ENCODE peak calls at places on chromosomes 3 and 15, in eight cellular contexts. K is NCI-H524 treated with DMSO at 0.1 percent for 48 hours; W is lung; G is ELR; B is activated CD8-positive, alpha-beta memory T cell treated with anti-CD3 and anti-CD28 coated beads for 48 hours; H is CD4-positive, CD25-positive, alpha-beta regulatory T cell; R is NCI-H1436 treated with DMSO at 0.1 percent for 48 hours; C is activated gamma-delta T cell treated with Interleukin-2 at 50 U/mL for 16 hours. I is an unnamed sample.

GRCh38 chr3:30747771-30748281 is 141.4 kb downstream of the TGFBR2 start:
- DNase-seq in H (no peak), C (no peak), R (no peak), B (no peak), K (no peak), G (peak; percentile 74), W (no peak), I (peak; percentile 66)

GRCh38 chr15:83504365-83504764 is 57.2 kb downstream of the SH3GL3 start:
- DNase-seq in B (no peak), C (no peak), K (no peak), G (peak; percentile 4), W (no peak), R (no peak), H (no peak), I (peak; percentile 80)

GRCh38 chr15:30990451-30991300 is 752 bp downstream of the MTMR10 start:
- DNase-seq in R (no peak), W (no peak), G (peak; percentile 49), K (no peak), H (no peak), B (peak; percentile 7), C (no peak), I (no peak)

GRCh38 chr3:73432021-73432722 is 192.6 kb downstream of the PDZRN3 start:
- DNase-seq in B (no peak), R (no peak), K (no peak), G (peak; percentile 48), C (no peak), H (no peak), W (no peak), I (no peak)

GRCh38 chr15:58383876-58384275 is 47.9 kb upstream of the LIPC start:
- DNase-seq in C (no peak), W (no peak), G (no peak), H (no peak), K (peak; percentile 65), R (no peak), B (no peak), I (no peak)

GRCh38 chr3:50542177-50543034 is 25.1 kb downstream of the C3orf18 start:
- DNase-seq in C (peak; percentile 56), H (peak; percentile 45), G (peak; percentile 64), B (peak; percentile 55), K (peak; percentile 46), W (peak; percentile 64), R (no peak), I (no peak)

GRCh38 chr3:156978471-156978961 is 152.4 kb downstream of the LEKR1 start:
- DNase-seq in B (no peak), C (no peak), G (peak; percentile 24), W (no peak), H (no peak), K (no peak), R (no peak), I (no peak)

GRCh38 chr3:133979553-133979952 is 50.2 kb downstream of the SLCO2A1 start:
- DNase-seq in H (no peak), R (no peak), B (no peak), K (no peak), W (no peak), G (no peak), C (no peak), I (no peak)

GRCh38 chr15:77415450-77416448 is 4.2 kb downstream of the PEAK1 start:
- DNase-seq in W (no peak), B (no peak), C (no peak), H (no peak), K (no peak), G (peak; percentile 1), R (no peak), I (peak; percentile 55)

GRCh38 chr3:5426094-5426883 is 238.8 kb downstream of the EDEM1 start:
- DNase-seq in G (peak; percentile 43), K (peak; percentile 27), W (peak; percentile 74), C (peak; percentile 44), B (peak; percentile 24), R (no peak), H (no peak), I (peak; percentile 8)

GRCh38 chr3:62100233-62100989 is 272.9 kb downstream of the FEZF2 start:
- DNase-seq in W (no peak), B (no peak), G (no peak), C (no peak), R (no peak), K (no peak), H (no peak), I (no peak)

GRCh38 chr3:102060814-102061213 is 211.5 kb downstream of the NFKBIZ start:
- DNase-seq in K (no peak), W (no peak), R (no peak), C (no peak), G (peak; percentile 52), H (no peak), B (no peak), I (no peak)

GRCh38 chr3:124824286-124824915 is 62.8 kb downstream of the ITGB5 start:
- DNase-seq in B (no peak), W (no peak), K (no peak), H (no peak), C (no peak), G (peak; percentile 85), R (no peak), I (no peak)

GRCh38 chr15:50241684-50242450 is 23.7 kb downstream of the HDC start:
- DNase-seq in B (no peak), H (no peak), W (no peak), K (no peak), G (peak; percentile 58), C (no peak), R (no peak), I (peak; percentile 14)

GRCh38 chr3:126267169-126267975 is 87.0 kb upstream of the ALDH1L1 start:
- DNase-seq in K (no peak), R (no peak), C (no peak), W (peak; percentile 86), H (no peak), B (no peak), G (peak; percentile 93), I (peak; percentile 96)

GRCh38 chr3:184005981-184006507 is 11.6 kb downstream of the ABCC5 start:
- DNase-seq in G (no peak), H (no peak), W (peak; percentile 81), C (no peak), R (peak; percentile 91), B (no peak), K (peak; percentile 90), I (peak; percentile 20)

GRCh38 chr3:106208979-106209378 is 340.2 kb upstream of the CBLB start:
- DNase-seq in K (peak; percentile 62), B (no peak), G (peak; percentile 40), C (no peak), R (no peak), W (no peak), H (no peak), I (no peak)

GRCh38 chr3:187975571-187976360 is 178.2 kb upstream of the LPP start:
- DNase-seq in H (no peak), B (no peak), R (no peak), K (no peak), C (no peak), G (no peak), W (no peak), I (no peak)

GRCh38 chr3:46208167-46208704 is at the start of gene CCR1:
- DNase-seq in W (peak; percentile 51), H (no peak), K (no peak), R (no peak), G (peak; percentile 66), B (peak; percentile 34), C (peak; percentile 44), I (no peak)

GRCh38 chr3:58403513-58404109 is 30.0 kb downstream of the PDHB start:
- DNase-seq in W (no peak), K (no peak), C (no peak), G (no peak), B (no peak), H (no peak), R (no peak), I (no peak)